ENCODE peak calls at places on chromosomes 6 and 20, in ten cellular contexts. One of them, this sample, is unnamed.

GRCh38 chr20:24837721-24838456 is 111.2 kb upstream of the CST7 start:
- DNase-seq in CD8-positive, alpha-beta T cell: no peak
- DNase-seq in upper lobe of right lung: no peak
- DNase-seq in neural crest cell: no peak
- DNase-seq in astrocyte: peak; percentile 61
- DNase-seq in astrocyte of the cerebellum: peak; percentile 20
- DNase-seq in HFF-Myc: no peak
- DNase-seq in AG09309: no peak
- DNase-seq in AG10803: peak; percentile 57
- DNase-seq in WTC11: no peak
- DNase-seq in this sample: peak; percentile 46

GRCh38 chr6:36290668-36291620 is 21.1 kb downstream of the PNPLA1 start:
- DNase-seq in CD8-positive, alpha-beta T cell: no peak
- DNase-seq in upper lobe of right lung: no peak
- DNase-seq in neural crest cell: no peak
- DNase-seq in astrocyte: no peak
- DNase-seq in astrocyte of the cerebellum: no peak
- DNase-seq in HFF-Myc: no peak
- DNase-seq in AG09309: no peak
- DNase-seq in AG10803: peak; percentile 31
- DNase-seq in WTC11: no peak
- DNase-seq in this sample: peak; percentile 39

GRCh38 chr6:22631101-22631500 is 61.7 kb downstream of the HDGFL1 start:
- DNase-seq in CD8-positive, alpha-beta T cell: no peak
- DNase-seq in upper lobe of right lung: no peak
- DNase-seq in neural crest cell: no peak
- DNase-seq in astrocyte: peak; percentile 73
- DNase-seq in astrocyte of the cerebellum: no peak
- DNase-seq in HFF-Myc: no peak
- DNase-seq in AG09309: no peak
- DNase-seq in AG10803: peak; percentile 2
- DNase-seq in WTC11: no peak
- DNase-seq in this sample: no peak

GRCh38 chr6:166627875-166628849 is 1.1 kb upstream of the RPS6KA2 start:
- DNase-seq in CD8-positive, alpha-beta T cell: peak; percentile 62
- DNase-seq in upper lobe of right lung: peak; percentile 85
- DNase-seq in neural crest cell: peak; percentile 54
- DNase-seq in astrocyte: peak; percentile 48
- DNase-seq in astrocyte of the cerebellum: no peak
- DNase-seq in HFF-Myc: no peak
- DNase-seq in AG09309: no peak
- DNase-seq in AG10803: peak; percentile 29
- DNase-seq in WTC11: peak; percentile 60
- DNase-seq in this sample: no peak

GRCh38 chr6:157952751-157953479 is 28.7 kb upstream of the SYNJ2 start:
- DNase-seq in CD8-positive, alpha-beta T cell: no peak
- DNase-seq in upper lobe of right lung: no peak
- DNase-seq in neural crest cell: no peak
- DNase-seq in astrocyte: no peak
- DNase-seq in astrocyte of the cerebellum: no peak
- DNase-seq in HFF-Myc: no peak
- DNase-seq in AG09309: no peak
- DNase-seq in AG10803: no peak
- DNase-seq in WTC11: no peak
- DNase-seq in this sample: no peak

GRCh38 chr20:46284028-46284427 is 24.3 kb downstream of the CDH22 start:
- DNase-seq in CD8-positive, alpha-beta T cell: no peak
- DNase-seq in upper lobe of right lung: no peak
- DNase-seq in neural crest cell: no peak
- DNase-seq in astrocyte: no peak
- DNase-seq in astrocyte of the cerebellum: no peak
- DNase-seq in HFF-Myc: no peak
- DNase-seq in AG09309: no peak
- DNase-seq in AG10803: no peak
- DNase-seq in WTC11: no peak
- DNase-seq in this sample: no peak

GRCh38 chr6:107569456-107569855 is 79.5 kb downstream of the SOBP start:
- DNase-seq in CD8-positive, alpha-beta T cell: no peak
- DNase-seq in upper lobe of right lung: no peak
- DNase-seq in neural crest cell: no peak
- DNase-seq in astrocyte: no peak
- DNase-seq in astrocyte of the cerebellum: no peak
- DNase-seq in HFF-Myc: no peak
- DNase-seq in AG09309: no peak
- DNase-seq in AG10803: no peak
- DNase-seq in WTC11: no peak
- DNase-seq in this sample: no peak

GRCh38 chr6:129370268-129370916 is 339.6 kb downstream of the ARHGAP18 start:
- DNase-seq in CD8-positive, alpha-beta T cell: peak; percentile 25
- DNase-seq in upper lobe of right lung: no peak
- DNase-seq in neural crest cell: peak; percentile 39
- DNase-seq in astrocyte: peak; percentile 30
- DNase-seq in astrocyte of the cerebellum: peak; percentile 35
- DNase-seq in HFF-Myc: peak; percentile 12
- DNase-seq in AG09309: peak; percentile 14
- DNase-seq in AG10803: peak; percentile 48
- DNase-seq in WTC11: peak; percentile 24
- DNase-seq in this sample: no peak

GRCh38 chr6:111727041-111727440 is 121.4 kb upstream of the TRAF3IP2 start:
- DNase-seq in CD8-positive, alpha-beta T cell: no peak
- DNase-seq in upper lobe of right lung: no peak
- DNase-seq in neural crest cell: no peak
- DNase-seq in astrocyte: peak; percentile 97
- DNase-seq in astrocyte of the cerebellum: no peak
- DNase-seq in HFF-Myc: no peak
- DNase-seq in AG09309: peak; percentile 56
- DNase-seq in AG10803: peak; percentile 91
- DNase-seq in WTC11: no peak
- DNase-seq in this sample: no peak

GRCh38 chr6:111725446-111726112 is 119.9 kb upstream of the TRAF3IP2 start:
- DNase-seq in CD8-positive, alpha-beta T cell: no peak
- DNase-seq in upper lobe of right lung: no peak
- DNase-seq in neural crest cell: no peak
- DNase-seq in astrocyte: no peak
- DNase-seq in astrocyte of the cerebellum: no peak
- DNase-seq in HFF-Myc: no peak
- DNase-seq in AG09309: no peak
- DNase-seq in AG10803: peak; percentile 88
- DNase-seq in WTC11: no peak
- DNase-seq in this sample: no peak

GRCh38 chr6:111730835-111731234 is 125.2 kb upstream of the TRAF3IP2 start:
- DNase-seq in CD8-positive, alpha-beta T cell: no peak
- DNase-seq in upper lobe of right lung: no peak
- DNase-seq in neural crest cell: peak; percentile 44
- DNase-seq in astrocyte: no peak
- DNase-seq in astrocyte of the cerebellum: no peak
- DNase-seq in HFF-Myc: no peak
- DNase-seq in AG09309: no peak
- DNase-seq in AG10803: no peak
- DNase-seq in WTC11: no peak
- DNase-seq in this sample: no peak

GRCh38 chr6:111724505-111724904 is 118.8 kb upstream of the TRAF3IP2 start:
- DNase-seq in CD8-positive, alpha-beta T cell: no peak
- DNase-seq in upper lobe of right lung: no peak
- DNase-seq in neural crest cell: no peak
- DNase-seq in astrocyte: no peak
- DNase-seq in astrocyte of the cerebellum: no peak
- DNase-seq in HFF-Myc: no peak
- DNase-seq in AG09309: no peak
- DNase-seq in AG10803: no peak
- DNase-seq in WTC11: no peak
- DNase-seq in this sample: no peak

DNA sequence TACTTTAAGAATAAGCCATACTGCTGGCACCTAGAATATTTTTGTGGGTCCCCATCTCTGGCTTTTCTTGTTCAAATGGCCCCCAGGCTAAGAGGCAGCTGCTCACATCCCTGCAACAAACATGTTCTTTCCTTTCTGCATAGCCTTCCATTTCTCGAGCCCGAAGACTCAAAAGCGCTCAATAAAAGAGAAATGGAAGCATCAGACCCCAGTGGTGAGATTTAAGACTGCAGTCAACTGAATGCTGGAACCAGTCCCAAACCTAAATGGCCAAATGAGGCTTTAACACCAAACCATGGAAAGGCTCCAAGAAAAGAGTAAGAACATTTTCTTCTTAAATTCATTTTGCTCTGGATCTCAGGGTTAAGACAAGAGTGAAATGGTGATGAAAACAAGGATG is 122.1 kb upstream of the TRAF3IP2 start:
- DNase-seq in CD8-positive, alpha-beta T cell: no peak
- DNase-seq in upper lobe of right lung: no peak
- DNase-seq in neural crest cell: no peak
- DNase-seq in astrocyte: peak; percentile 74
- DNase-seq in astrocyte of the cerebellum: peak; percentile 94
- DNase-seq in HFF-Myc: no peak
- DNase-seq in AG09309: no peak
- DNase-seq in AG10803: no peak
- DNase-seq in WTC11: no peak
- DNase-seq in this sample: no peak
- TF ChIP-seq CTCF in CD8-positive, alpha-beta T cell: peak; percentile 27
- TF ChIP-seq CTCF in upper lobe of right lung: peak; percentile 34
- TF ChIP-seq CTCF in neural crest cell: no peak
- TF ChIP-seq CTCF in astrocyte: peak; percentile 47
- TF ChIP-seq CTCF in astrocyte of the cerebellum: peak; percentile 67
- TF ChIP-seq CTCF in HFF-Myc: peak; percentile 11
- TF ChIP-seq CTCF in AG09309: peak; percentile 21
- TF ChIP-seq CTCF in AG10803: peak; percentile 33
- TF ChIP-seq CTCF in WTC11: peak; percentile 26
- TF ChIP-seq CTCF in this sample: peak; percentile 41

DNA sequence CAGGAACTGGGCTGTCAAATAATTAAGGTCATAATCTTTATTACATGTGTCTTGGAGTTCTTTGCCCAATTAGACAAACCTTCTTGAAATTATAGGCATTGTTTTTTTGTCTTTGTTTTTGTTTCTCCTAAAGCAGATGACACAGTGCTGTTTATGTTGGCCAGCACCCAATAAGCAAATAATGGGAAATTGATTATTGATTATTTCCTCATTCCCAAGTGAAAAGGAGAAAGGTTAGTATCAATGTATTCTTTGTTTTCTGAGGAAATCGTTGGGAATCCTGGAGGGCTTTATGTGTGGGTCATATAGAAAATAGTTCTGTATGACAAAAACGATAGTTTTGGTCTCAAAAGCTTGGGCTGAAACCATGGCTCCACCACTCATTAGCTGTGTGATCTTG is 4.5 kb upstream of the CYP24A1 start:
- DNase-seq in CD8-positive, alpha-beta T cell: no peak
- DNase-seq in upper lobe of right lung: no peak
- DNase-seq in neural crest cell: no peak
- DNase-seq in astrocyte: no peak
- DNase-seq in astrocyte of the cerebellum: no peak
- DNase-seq in HFF-Myc: no peak
- DNase-seq in AG09309: no peak
- DNase-seq in AG10803: no peak
- DNase-seq in WTC11: no peak
- DNase-seq in this sample: no peak
- TF ChIP-seq CTCF in CD8-positive, alpha-beta T cell: no peak
- TF ChIP-seq CTCF in upper lobe of right lung: no peak
- TF ChIP-seq CTCF in neural crest cell: no peak
- TF ChIP-seq CTCF in astrocyte: no peak
- TF ChIP-seq CTCF in astrocyte of the cerebellum: no peak
- TF ChIP-seq CTCF in HFF-Myc: no peak
- TF ChIP-seq CTCF in AG09309: no peak
- TF ChIP-seq CTCF in AG10803: no peak
- TF ChIP-seq CTCF in WTC11: no peak
- TF ChIP-seq CTCF in this sample: no peak

GRCh38 chr6:142300302-142300701 is 1.5 kb upstream of the ADGRG6 start:
- DNase-seq in CD8-positive, alpha-beta T cell: no peak
- DNase-seq in upper lobe of right lung: no peak
- DNase-seq in neural crest cell: no peak
- DNase-seq in astrocyte: peak; percentile 27
- DNase-seq in astrocyte of the cerebellum: no peak
- DNase-seq in HFF-Myc: no peak
- DNase-seq in AG09309: no peak
- DNase-seq in AG10803: no peak
- DNase-seq in WTC11: no peak
- DNase-seq in this sample: no peak

GRCh38 chr6:142303191-142303564 is 1.4 kb downstream of the ADGRG6 start:
- DNase-seq in CD8-positive, alpha-beta T cell: no peak
- DNase-seq in upper lobe of right lung: no peak
- DNase-seq in neural crest cell: no peak
- DNase-seq in astrocyte: no peak
- DNase-seq in astrocyte of the cerebellum: no peak
- DNase-seq in HFF-Myc: no peak
- DNase-seq in AG09309: no peak
- DNase-seq in AG10803: no peak
- DNase-seq in WTC11: no peak
- DNase-seq in this sample: no peak

GRCh38 chr6:142302427-142303190 is 802 bp downstream of the ADGRG6 start:
- DNase-seq in CD8-positive, alpha-beta T cell: no peak
- DNase-seq in upper lobe of right lung: no peak
- DNase-seq in neural crest cell: no peak
- DNase-seq in astrocyte: no peak
- DNase-seq in astrocyte of the cerebellum: no peak
- DNase-seq in HFF-Myc: no peak
- DNase-seq in AG09309: no peak
- DNase-seq in AG10803: no peak
- DNase-seq in WTC11: no peak
- DNase-seq in this sample: no peak

GRCh38 chr6:142300758-142301251 is 1.0 kb upstream of the ADGRG6 start:
- DNase-seq in CD8-positive, alpha-beta T cell: no peak
- DNase-seq in upper lobe of right lung: no peak
- DNase-seq in neural crest cell: no peak
- DNase-seq in astrocyte: peak; percentile 77
- DNase-seq in astrocyte of the cerebellum: no peak
- DNase-seq in HFF-Myc: no peak
- DNase-seq in AG09309: no peak
- DNase-seq in AG10803: peak; percentile 44
- DNase-seq in WTC11: no peak
- DNase-seq in this sample: no peak

DNA sequence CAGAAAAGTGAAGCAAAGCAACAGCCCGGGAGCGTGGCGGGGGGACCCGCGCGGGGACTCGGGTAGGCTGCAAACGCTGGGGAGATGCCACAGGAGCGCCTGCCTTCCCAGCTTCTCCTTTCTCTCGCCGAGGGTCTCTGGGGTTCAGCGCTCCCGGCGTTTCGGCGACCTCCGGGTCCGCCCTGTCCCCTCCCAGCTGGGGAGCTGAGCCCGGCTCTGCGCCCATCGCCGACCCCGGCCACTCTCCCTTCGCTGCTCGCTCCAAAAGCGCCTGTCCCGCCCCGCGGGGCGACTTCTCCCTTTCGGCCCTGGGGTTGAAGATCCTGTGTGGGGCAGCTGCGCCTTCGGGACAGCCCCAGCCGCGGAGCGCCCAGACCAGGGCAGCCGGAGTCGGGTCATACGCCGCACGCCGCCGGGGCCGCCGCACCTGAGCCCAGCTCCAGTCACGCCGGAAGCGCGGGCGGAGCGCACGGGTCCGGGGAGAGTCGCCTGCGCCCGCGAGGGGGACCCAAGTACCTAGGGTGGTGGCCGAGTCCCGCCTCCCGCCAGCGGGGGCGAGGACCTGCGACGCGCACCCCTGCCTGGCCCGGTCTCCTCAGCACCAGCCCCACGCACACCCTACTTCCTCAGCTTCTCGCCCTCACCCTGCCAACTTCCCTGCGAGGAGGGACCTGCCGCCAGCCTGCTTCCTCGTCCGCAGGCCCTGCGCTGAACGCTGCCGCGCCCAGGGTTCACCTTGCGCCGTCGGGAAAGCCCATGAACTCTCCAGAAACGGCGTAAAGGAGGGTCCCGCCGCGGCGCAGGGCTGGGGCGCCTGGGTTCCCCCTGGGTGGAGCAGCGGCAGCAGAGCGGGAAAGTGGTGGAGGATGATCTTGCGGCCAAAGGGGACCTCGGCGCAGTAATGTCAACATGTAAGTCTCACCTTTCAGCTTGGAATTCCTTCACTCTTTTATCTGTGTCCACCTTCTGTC is at the start of gene ADGRG6:
- DNase-seq in CD8-positive, alpha-beta T cell: peak; percentile 34
- DNase-seq in upper lobe of right lung: peak; percentile 80
- DNase-seq in neural crest cell: peak; percentile 38
- DNase-seq in astrocyte: peak; percentile 22
- DNase-seq in astrocyte of the cerebellum: no peak
- DNase-seq in HFF-Myc: no peak
- DNase-seq in AG09309: no peak
- DNase-seq in AG10803: peak; percentile 45
- DNase-seq in WTC11: peak; percentile 72
- DNase-seq in this sample: no peak
- TF ChIP-seq CTCF in CD8-positive, alpha-beta T cell: no peak
- TF ChIP-seq CTCF in upper lobe of right lung: no peak
- TF ChIP-seq CTCF in neural crest cell: peak; percentile 34
- TF ChIP-seq CTCF in astrocyte: no peak
- TF ChIP-seq CTCF in astrocyte of the cerebellum: no peak
- TF ChIP-seq CTCF in HFF-Myc: peak; percentile 13
- TF ChIP-seq CTCF in AG09309: no peak
- TF ChIP-seq CTCF in AG10803: peak; percentile 7
- TF ChIP-seq CTCF in WTC11: no peak
- TF ChIP-seq CTCF in this sample: peak; percentile 15

GRCh38 chr6:21587182-21587924 is 6.2 kb upstream of the SOX4 start:
- DNase-seq in CD8-positive, alpha-beta T cell: peak; percentile 27
- DNase-seq in upper lobe of right lung: peak; percentile 84
- DNase-seq in neural crest cell: peak; percentile 58
- DNase-seq in astrocyte: peak; percentile 66
- DNase-seq in astrocyte of the cerebellum: no peak
- DNase-seq in HFF-Myc: no peak
- DNase-seq in AG09309: no peak
- DNase-seq in AG10803: peak; percentile 53
- DNase-seq in WTC11: peak; percentile 63
- DNase-seq in this sample: no peak
- TF ChIP-seq CTCF in CD8-positive, alpha-beta T cell: peak; percentile 17
- TF ChIP-seq CTCF in upper lobe of right lung: peak; percentile 32
- TF ChIP-seq CTCF in neural crest cell: peak; percentile 50
- TF ChIP-seq CTCF in astrocyte: no peak
- TF ChIP-seq CTCF in astrocyte of the cerebellum: peak; percentile 41
- TF ChIP-seq CTCF in HFF-Myc: peak; percentile 8
- TF ChIP-seq CTCF in AG09309: peak; percentile 38
- TF ChIP-seq CTCF in AG10803: peak; percentile 38
- TF ChIP-seq CTCF in WTC11: no peak
- TF ChIP-seq CTCF in this sample: peak; percentile 33

This sample was measured in epithelial cell of proximal tubule.